ENCODE peak calls at places on chromosome 9, in seven cellular contexts. G is GM12891, F is SK-N-SH, Q is GM12878, Y is K562, W is H1, T is HepG2. U is an unnamed sample.

GRCh38 chr9:124342946-124343485 is 72.2 kb downstream of the PSMB7 start:
- DNase-seq in G (no peak), W (no peak), Q (no peak), F (no peak), Y (no peak), T (no peak), U (no peak)

GRCh38 chr9:16337322-16338029 is 533.0 kb downstream of the BNC2 start:
- DNase-seq in G (no peak), Y (no peak), W (no peak), F (no peak), T (no peak), Q (no peak), U (no peak)

GRCh38 chr9:77876091-77876490 is 155.5 kb downstream of the GNAQ start:
- DNase-seq in G (no peak), T (no peak), Y (no peak), W (no peak), Q (no peak), F (peak), U (no peak)

GRCh38 chr9:131513177-131513576 is 10.5 kb downstream of the POMT1 start:
- DNase-seq in G (no peak), T (no peak), F (no peak), W (no peak), Y (no peak), Q (no peak), U (no peak)

GRCh38 chr9:130873966-130874365 is 22.6 kb downstream of the QRFP start:
- DNase-seq in T (no peak), Y (no peak), Q (no peak), G (no peak), F (no peak), W (no peak), U (no peak)

GRCh38 chr9:22238809-22239684 is 207.6 kb upstream of the DMRTA1 start:
- DNase-seq in F (no peak), Q (no peak), T (peak), Y (no peak), G (no peak), W (no peak), U (no peak)

GRCh38 chr9:35910613-35911488 is 1.6 kb downstream of the SPAAR start:
- DNase-seq in Y (peak), W (peak), T (peak), G (no peak), F (no peak), Q (no peak), U (no peak)

GRCh38 chr9:98021306-98022040 is 35.1 kb upstream of the NANS start:
- DNase-seq in W (no peak), T (no peak), F (peak), Q (no peak), G (no peak), Y (no peak), U (no peak)

GRCh38 chr9:121239851-121240250 is 28.1 kb upstream of the GSN start:
- DNase-seq in T (no peak), Y (no peak), Q (no peak), G (no peak), F (no peak), W (no peak), U (no peak)

GRCh38 chr9:90100014-90100413 is 495.2 kb downstream of the GADD45G start:
- DNase-seq in T (no peak), G (no peak), Y (no peak), Q (no peak), W (no peak), F (no peak), U (no peak)

GRCh38 chr9:73370053-73370452 is 218.4 kb downstream of the ANXA1 start:
- DNase-seq in W (no peak), F (no peak), G (no peak), Y (peak), T (no peak), Q (no peak), U (no peak)

GRCh38 chr9:109781086-109781485 is 1.1 kb downstream of the PALM2AKAP2 start:
- DNase-seq in T (no peak), W (no peak), Y (no peak), G (no peak), F (no peak), Q (no peak), U (no peak)

GRCh38 chr9:133507246-133507965 is 17.4 kb downstream of the MYMK start:
- DNase-seq in Y (no peak), W (no peak), Q (no peak), T (no peak), G (no peak), F (no peak), U (no peak)

GRCh38 chr9:21102311-21102710 is 24.6 kb upstream of the IFNB1 start:
- DNase-seq in F (no peak), T (no peak), Q (no peak), Y (no peak), W (no peak), G (no peak), U (no peak)

GRCh38 chr9:37371565-37372464 is 50.7 kb upstream of the GRHPR start:
- DNase-seq in G (no peak), T (no peak), F (no peak), Y (peak), Q (peak), W (no peak), U (no peak)

GRCh38 chr9:116697341-116697740 is 10.2 kb downstream of the TRIM32 start:
- DNase-seq in W (no peak), G (no peak), F (no peak), Q (no peak), Y (no peak), T (no peak), U (no peak)

GRCh38 chr9:131668439-131669233 is 71.2 kb downstream of the RAPGEF1 start:
- DNase-seq in Y (peak), W (no peak), T (peak), G (no peak), F (peak), Q (peak), U (no peak)

GRCh38 chr9:112326194-112326593 is 7.2 kb downstream of the PTBP3 start:
- DNase-seq in T (no peak), G (no peak), Y (no peak), W (no peak), Q (no peak), F (no peak), U (no peak)

GRCh38 chr9:130078547-130078946 is 24.8 kb downstream of the GPR107 start:
- DNase-seq in Q (no peak), G (no peak), W (no peak), T (no peak), Y (no peak), F (no peak), U (no peak)

GRCh38 chr9:120477534-120478001 is 102.4 kb downstream of the CDK5RAP2 start:
- DNase-seq in Q (no peak), Y (peak), T (peak), G (peak), W (peak), F (peak), U (peak)

GRCh38 chr9:131417264-131418142 is 23.6 kb downstream of the PRRC2B start:
- DNase-seq in Y (no peak), G (no peak), W (no peak), Q (peak), T (no peak), F (peak), U (no peak)

GRCh38 chr9:131781069-131781468 is 41.2 kb upstream of the RAPGEF1 start:
- DNase-seq in T (no peak), Y (no peak), F (no peak), W (no peak), G (no peak), Q (no peak), U (no peak)

GRCh38 chr9:84711936-84712335 is 42.4 kb downstream of the NTRK2 start:
- DNase-seq in G (no peak), W (no peak), Q (no peak), F (peak), Y (no peak), T (no peak), U (no peak)

GRCh38 chr9:134635431-134636141 is 6.0 kb upstream of the COL5A1 start:
- DNase-seq in W (no peak), Y (no peak), Q (no peak), G (no peak), F (no peak), T (no peak), U (no peak)

GRCh38 chr9:127910613-127911205 is 6.1 kb downstream of the ST6GALNAC4 start:
- DNase-seq in F (no peak), T (no peak), W (no peak), Y (no peak), Q (no peak), G (no peak), U (no peak)

GRCh38 chr9:79465171-79465570 is 106.6 kb upstream of the TLE4 start:
- DNase-seq in W (no peak), F (no peak), Q (no peak), T (no peak), Y (no peak), G (no peak), U (no peak)

GRCh38 chr9:128043467-128043868 is 23.7 kb downstream of the NAIF1 start:
- DNase-seq in T (peak), W (no peak), Y (peak), G (no peak), Q (no peak), F (no peak), U (no peak)

GRCh38 chr9:85713897-85714296 is 27.9 kb downstream of the AGTPBP1 start:
- DNase-seq in Q (no peak), F (no peak), W (no peak), G (no peak), T (no peak), Y (no peak), U (no peak)

GRCh38 chr9:12775373-12775962 is 648 bp downstream of the LURAP1L start:
- DNase-seq in Y (no peak), F (peak), Q (no peak), W (peak), G (no peak), T (no peak), U (no peak)

GRCh38 chr9:106868565-106868964 is 5.6 kb downstream of the ZNF462 start:
- DNase-seq in Y (no peak), F (no peak), Q (no peak), W (no peak), G (no peak), T (no peak), U (no peak)

GRCh38 chr9:5195450-5195849 is 10.0 kb upstream of the INSL6 start:
- DNase-seq in Y (no peak), W (no peak), Q (no peak), T (no peak), G (no peak), F (no peak), U (no peak)

GRCh38 chr9:92100237-92100911 is 14.8 kb downstream of the SPTLC1 start:
- DNase-seq in Q (no peak), G (no peak), F (no peak), Y (no peak), T (no peak), W (no peak), U (no peak)
- TF ChIP-seq TAF1 in Q (no peak), G (no peak), F (no peak), Y (no peak), T (no peak), W (no peak), U (no peak)

GRCh38 chr9:93951655-93952118 is 3.5 kb downstream of the BARX1 start:
- DNase-seq in W (peak), T (no peak), G (no peak), Y (no peak), Q (no peak), F (peak), U (no peak)
- TF ChIP-seq TAF1 in W (no peak), T (no peak), G (no peak), Y (no peak), Q (no peak), F (no peak), U (no peak)

DNA sequence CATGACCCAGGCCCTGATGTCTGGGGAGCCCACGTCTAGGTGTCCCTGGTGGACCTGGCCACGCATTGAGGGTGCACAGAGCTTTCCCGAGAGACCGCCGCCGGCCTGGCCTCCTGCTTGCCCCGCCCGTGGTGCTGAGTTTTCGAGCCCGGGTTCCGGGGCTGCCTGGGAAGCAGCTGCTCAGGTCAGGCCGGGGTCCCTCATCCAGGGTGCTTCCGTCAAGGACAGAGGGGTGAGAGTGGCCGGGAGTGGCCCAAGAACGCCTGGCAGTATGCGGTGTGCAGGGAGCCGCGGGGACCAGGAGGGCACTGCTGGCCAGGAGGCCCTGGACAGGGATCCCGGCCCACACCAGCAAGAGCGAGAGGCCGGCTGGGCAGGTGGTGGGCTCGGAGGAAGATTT is 19.6 kb downstream of the CCDC187 start:
- DNase-seq in G (no peak), Q (no peak), W (no peak), Y (no peak), F (no peak), T (no peak), U (no peak)
- TF ChIP-seq TAF1 in G (no peak), Q (no peak), W (no peak), Y (no peak), F (no peak), T (no peak), U (no peak)

GRCh38 chr9:126514037-126514821 is 99.5 kb upstream of the LMX1B start:
- DNase-seq in Q (no peak), W (peak), T (no peak), Y (peak), G (peak), F (peak), U (no peak)
- TF ChIP-seq TAF1 in Q (no peak), W (peak), T (no peak), Y (no peak), G (no peak), F (no peak), U (no peak)